ENCODE peak calls at places on chromosomes 2 and 18, in four cellular contexts. One of them, this sample, is unnamed.

GRCh38 chr2:117944816-117945215 is 69.1 kb downstream of the CCDC93 start:
- DNase-seq in K562: no peak
- DNase-seq in Panc1: no peak
- DNase-seq in HCT116: no peak
- DNase-seq in this sample: no peak

GRCh38 chr2:151326532-151326931 is 30.9 kb upstream of the TNFAIP6 start:
- DNase-seq in K562: no peak
- DNase-seq in Panc1: no peak
- DNase-seq in HCT116: no peak
- DNase-seq in this sample: no peak

GRCh38 chr2:27322301-27322765 is 564 bp downstream of the MPV17 start:
- DNase-seq in K562: peak
- DNase-seq in Panc1: no peak
- DNase-seq in HCT116: no peak
- DNase-seq in this sample: no peak

GRCh38 chr18:75200644-75201272 is 8.2 kb downstream of the PTGR3 start:
- DNase-seq in K562: no peak
- DNase-seq in Panc1: no peak
- DNase-seq in HCT116: no peak
- DNase-seq in this sample: no peak

GRCh38 chr2:152534460-152535131 is 182.7 kb downstream of the PRPF40A start:
- DNase-seq in K562: no peak
- DNase-seq in Panc1: no peak
- DNase-seq in HCT116: no peak
- DNase-seq in this sample: no peak

GRCh38 chr2:101658387-101658786 is 39.1 kb upstream of the MAP4K4 start:
- DNase-seq in K562: no peak
- DNase-seq in Panc1: no peak
- DNase-seq in HCT116: no peak
- DNase-seq in this sample: no peak

GRCh38 chr2:118443596-118443995 is 355.3 kb downstream of the INSIG2 start:
- DNase-seq in K562: no peak
- DNase-seq in Panc1: no peak
- DNase-seq in HCT116: no peak
- DNase-seq in this sample: peak

GRCh38 chr2:38771632-38772031 is 6.4 kb upstream of the GEMIN6 start:
- DNase-seq in K562: no peak
- DNase-seq in Panc1: no peak
- DNase-seq in HCT116: no peak
- DNase-seq in this sample: no peak

GRCh38 chr2:169086893-169087467 is 17.6 kb downstream of the DHRS9 start:
- DNase-seq in K562: no peak
- DNase-seq in Panc1: no peak
- DNase-seq in HCT116: no peak
- DNase-seq in this sample: no peak

GRCh38 chr2:169089182-169089581 is 19.8 kb downstream of the DHRS9 start:
- DNase-seq in K562: no peak
- DNase-seq in Panc1: no peak
- DNase-seq in HCT116: no peak
- DNase-seq in this sample: no peak

GRCh38 chr2:169090133-169090820 is 20.9 kb downstream of the DHRS9 start:
- DNase-seq in K562: no peak
- DNase-seq in Panc1: no peak
- DNase-seq in HCT116: no peak
- DNase-seq in this sample: peak

GRCh38 chr2:169091256-169091655 is 21.9 kb downstream of the DHRS9 start:
- DNase-seq in K562: no peak
- DNase-seq in Panc1: no peak
- DNase-seq in HCT116: no peak
- DNase-seq in this sample: no peak

DNA sequence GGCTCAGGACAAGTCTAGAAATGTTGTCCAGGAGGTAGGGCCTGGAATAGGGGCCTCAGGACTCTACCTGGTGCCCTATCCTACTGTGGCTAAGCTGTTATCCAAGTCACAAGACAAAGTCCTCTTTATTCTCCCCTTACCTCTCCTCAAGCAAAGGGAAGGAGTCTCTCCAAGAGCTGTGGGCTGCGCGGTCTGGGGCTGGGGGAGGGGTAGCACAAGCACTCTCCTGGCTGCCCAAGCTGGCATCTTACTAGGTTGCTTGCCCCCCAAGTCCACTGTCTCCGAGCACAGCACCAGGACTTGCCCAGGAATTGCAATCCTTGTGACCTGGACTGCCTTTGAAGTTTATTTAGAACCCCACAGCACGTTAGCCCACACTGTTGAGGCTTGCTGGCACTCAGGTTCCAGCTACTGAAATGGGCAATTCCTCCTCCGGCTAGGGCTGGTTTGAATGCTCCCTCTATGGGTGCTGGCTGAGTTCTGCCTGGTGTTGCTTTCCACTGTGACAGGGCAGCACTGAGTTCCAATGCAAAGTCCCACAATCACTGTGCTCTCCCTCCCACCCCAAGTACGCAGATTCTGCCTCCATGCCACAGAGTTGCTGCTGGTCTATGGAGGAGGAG is 18.5 kb downstream of the DHRS9 start:
- DNase-seq in K562: no peak
- DNase-seq in Panc1: no peak
- DNase-seq in HCT116: no peak
- DNase-seq in this sample: no peak
- TF ChIP-seq TCF7L2 in K562: no peak
- TF ChIP-seq TCF7L2 in Panc1: no peak
- TF ChIP-seq TCF7L2 in HCT116: no peak
- TF ChIP-seq TCF7L2 in this sample: no peak

GRCh38 chr2:99880148-99880983 is 262.0 kb downstream of the AFF3 start:
- DNase-seq in K562: no peak
- DNase-seq in Panc1: peak
- DNase-seq in HCT116: no peak
- DNase-seq in this sample: no peak
- TF ChIP-seq POLR2AphosphoS5 in K562: no peak
- TF ChIP-seq POLR2AphosphoS5 in Panc1: no peak
- TF ChIP-seq POLR2AphosphoS5 in HCT116: no peak
- TF ChIP-seq POLR2AphosphoS5 in this sample: no peak

GRCh38 chr2:108607706-108608301 is 73.5 kb downstream of the LIMS1 start:
- DNase-seq in K562: peak
- DNase-seq in Panc1: no peak
- DNase-seq in HCT116: no peak
- DNase-seq in this sample: peak
- TF ChIP-seq TCF7L2 in K562: no peak
- TF ChIP-seq TCF7L2 in Panc1: no peak
- TF ChIP-seq TCF7L2 in HCT116: no peak
- TF ChIP-seq TCF7L2 in this sample: no peak

GRCh38 chr2:133525090-133525489 is 43.2 kb downstream of the NCKAP5 start:
- DNase-seq in K562: no peak
- DNase-seq in Panc1: no peak
- DNase-seq in HCT116: no peak
- DNase-seq in this sample: no peak
- TF ChIP-seq POLR2AphosphoS5 in K562: no peak
- TF ChIP-seq POLR2AphosphoS5 in Panc1: no peak
- TF ChIP-seq POLR2AphosphoS5 in HCT116: no peak
- TF ChIP-seq POLR2AphosphoS5 in this sample: no peak

GRCh38 chr2:161420406-161421025 is 4.4 kb downstream of the TBR1 start:
- DNase-seq in K562: no peak
- DNase-seq in Panc1: no peak
- DNase-seq in HCT116: no peak
- DNase-seq in this sample: no peak
- TF ChIP-seq TCF7L2 in K562: no peak
- TF ChIP-seq TCF7L2 in Panc1: no peak
- TF ChIP-seq TCF7L2 in HCT116: no peak
- TF ChIP-seq TCF7L2 in this sample: no peak

GRCh38 chr2:205280630-205281225 is 401.6 kb upstream of the NRP2 start:
- DNase-seq in K562: no peak
- DNase-seq in Panc1: no peak
- DNase-seq in HCT116: no peak
- DNase-seq in this sample: no peak

GRCh38 chr2:205273148-205273547 is 409.2 kb upstream of the NRP2 start:
- DNase-seq in K562: no peak
- DNase-seq in Panc1: no peak
- DNase-seq in HCT116: no peak
- DNase-seq in this sample: no peak

GRCh38 chr2:205274801-205275200 is 407.5 kb upstream of the NRP2 start:
- DNase-seq in K562: no peak
- DNase-seq in Panc1: no peak
- DNase-seq in HCT116: no peak
- DNase-seq in this sample: no peak

GRCh38 chr2:205273627-205274026 is 408.7 kb upstream of the NRP2 start:
- DNase-seq in K562: no peak
- DNase-seq in Panc1: no peak
- DNase-seq in HCT116: no peak
- DNase-seq in this sample: peak

DNA sequence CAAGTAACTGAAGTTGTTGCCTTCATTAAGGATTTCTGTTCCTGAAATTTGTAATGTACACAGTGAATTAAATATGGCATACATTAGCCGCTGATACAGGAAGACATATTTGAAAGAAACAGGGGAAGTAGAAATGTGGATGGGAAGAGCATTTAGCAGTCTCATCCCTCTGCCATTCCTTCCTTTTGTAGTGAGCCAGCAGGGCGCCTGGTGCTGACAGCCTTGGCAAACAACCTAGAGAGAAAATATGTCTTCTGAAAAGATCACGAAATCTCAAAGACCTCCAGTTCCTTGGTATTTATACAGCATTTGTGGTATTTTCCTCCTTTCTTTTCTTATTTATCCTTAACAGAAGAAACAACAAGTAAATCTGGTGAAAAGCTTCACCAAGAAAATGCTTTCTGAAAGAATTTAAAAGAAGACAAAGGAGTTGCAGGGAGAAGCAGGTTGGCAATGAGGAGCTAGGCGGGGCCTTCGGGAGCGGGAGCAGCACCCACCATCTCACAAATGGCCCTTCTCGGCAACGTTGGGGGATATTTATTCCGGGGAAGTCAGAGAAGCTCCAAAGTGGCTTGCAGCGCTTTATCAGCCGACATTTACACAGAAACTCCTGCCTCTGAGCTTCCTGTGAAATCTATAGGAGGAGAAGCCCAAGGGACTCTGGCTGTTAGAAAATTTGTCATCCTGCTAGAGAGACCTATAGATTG is 406.1 kb upstream of the NRP2 start:
- DNase-seq in K562: no peak
- DNase-seq in Panc1: no peak
- DNase-seq in HCT116: no peak
- DNase-seq in this sample: no peak
- TF ChIP-seq POLR2AphosphoS5 in K562: no peak
- TF ChIP-seq POLR2AphosphoS5 in Panc1: no peak
- TF ChIP-seq POLR2AphosphoS5 in HCT116: no peak
- TF ChIP-seq POLR2AphosphoS5 in this sample: no peak

DNA sequence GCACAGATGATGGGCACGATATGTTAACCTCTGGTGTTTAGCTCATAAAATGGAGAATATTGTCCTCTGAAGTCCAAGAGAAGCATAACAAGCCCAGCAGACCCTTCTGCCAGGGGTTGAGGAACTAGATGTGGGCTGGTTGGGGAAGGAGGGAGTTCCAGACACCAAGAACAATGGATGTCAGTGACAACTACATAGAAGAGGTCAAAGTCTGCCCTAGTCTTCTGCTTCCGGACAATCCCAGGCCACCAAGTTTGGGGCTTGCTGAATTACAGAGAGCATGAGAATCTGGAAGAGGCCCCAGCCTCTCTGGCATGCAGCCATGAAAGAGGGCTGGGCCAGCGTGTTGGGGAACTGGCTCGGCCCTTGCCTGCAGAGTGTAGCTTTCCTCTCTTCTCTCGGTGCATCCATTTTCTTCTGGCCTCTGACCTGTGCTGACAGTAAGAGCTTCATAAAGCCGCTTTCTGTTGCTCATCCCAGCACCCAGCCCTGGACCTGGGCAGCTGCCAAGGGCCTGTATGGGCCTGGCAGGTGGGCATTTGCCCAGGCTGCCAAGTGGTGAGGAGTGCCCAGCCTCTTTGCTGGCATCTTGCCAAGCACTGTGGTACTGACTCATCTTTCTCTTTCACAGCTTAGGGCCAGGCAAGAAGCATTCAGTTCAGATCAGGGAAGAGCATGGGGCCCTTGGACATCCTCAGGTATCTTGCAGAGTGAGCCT is 14.6 kb upstream of the LAPTM4A start:
- DNase-seq in K562: no peak
- DNase-seq in Panc1: no peak
- DNase-seq in HCT116: no peak
- DNase-seq in this sample: peak
- TF ChIP-seq TCF7L2 in K562: no peak
- TF ChIP-seq TCF7L2 in Panc1: no peak
- TF ChIP-seq TCF7L2 in HCT116: no peak
- TF ChIP-seq TCF7L2 in this sample: no peak

GRCh38 chr18:50628543-50628905 is 68.6 kb downstream of the MAPK4 start:
- DNase-seq in K562: no peak
- DNase-seq in Panc1: no peak
- DNase-seq in HCT116: no peak
- DNase-seq in this sample: no peak

GRCh38 chr18:50631831-50632285 is 72.0 kb downstream of the MAPK4 start:
- DNase-seq in K562: no peak
- DNase-seq in Panc1: no peak
- DNase-seq in HCT116: no peak
- DNase-seq in this sample: no peak

GRCh38 chr18:50627594-50628542 is 68.0 kb downstream of the MAPK4 start:
- DNase-seq in K562: no peak
- DNase-seq in Panc1: no peak
- DNase-seq in HCT116: no peak
- DNase-seq in this sample: no peak

GRCh38 chr18:50630895-50631294 is 71.0 kb downstream of the MAPK4 start:
- DNase-seq in K562: no peak
- DNase-seq in Panc1: no peak
- DNase-seq in HCT116: no peak
- DNase-seq in this sample: no peak

GRCh38 chr18:50629148-50629631 is 69.3 kb downstream of the MAPK4 start:
- DNase-seq in K562: no peak
- DNase-seq in Panc1: no peak
- DNase-seq in HCT116: no peak
- DNase-seq in this sample: no peak
- TF ChIP-seq POLR2AphosphoS5 in K562: no peak
- TF ChIP-seq POLR2AphosphoS5 in Panc1: no peak
- TF ChIP-seq POLR2AphosphoS5 in HCT116: no peak
- TF ChIP-seq POLR2AphosphoS5 in this sample: no peak

GRCh38 chr2:233063976-233064411 is 3.9 kb downstream of the INPP5D start:
- DNase-seq in K562: no peak
- DNase-seq in Panc1: no peak
- DNase-seq in HCT116: no peak
- DNase-seq in this sample: peak
- TF ChIP-seq TCF7L2 in K562: no peak
- TF ChIP-seq TCF7L2 in Panc1: no peak
- TF ChIP-seq TCF7L2 in HCT116: no peak
- TF ChIP-seq TCF7L2 in this sample: no peak